ENCODE peak calls at places on chromosomes 12 and 14, in eight cellular contexts. G, Z, U, M, O, V, W and N are unnamed samples.

GRCh38 chr12:110862331-110862730 is 15.5 kb downstream of the CCDC63 start:
- DNase-seq in G (no peak), Z (no peak), U (no peak), M (no peak), O (no peak), V (no peak), W (no peak), N (no peak)

GRCh38 chr14:26125039-26125438 is 472.8 kb downstream of the NOVA1 start:
- DNase-seq in G (no peak), Z (no peak), U (no peak), M (no peak), O (no peak), V (no peak), W (no peak), N (no peak)

GRCh38 chr12:11650279-11650696 is 814 bp downstream of the ETV6 start:
- DNase-seq in G (no peak), Z (no peak), U (peak; percentile 43), M (no peak), O (no peak), V (no peak), W (peak; percentile 54), N (no peak)

GRCh38 chr12:76678992-76679391 is 84.9 kb upstream of the ZDHHC17 start:
- DNase-seq in G (no peak), Z (no peak), U (no peak), M (no peak), O (no peak), V (no peak), W (no peak), N (no peak)

GRCh38 chr14:87732562-87732961 is 260.4 kb downstream of the GALC start:
- DNase-seq in G (no peak), Z (no peak), U (no peak), M (no peak), O (no peak), V (no peak), W (no peak), N (no peak)

GRCh38 chr12:27818421-27818918 is 38.4 kb upstream of the MANSC4 start:
- DNase-seq in G (no peak), Z (peak; percentile 29), U (no peak), M (no peak), O (peak; percentile 15), V (no peak), W (no peak), N (peak; percentile 17)

GRCh38 chr14:61322011-61322798 is 826 bp downstream of the PRKCH start:
- DNase-seq in G (no peak), Z (no peak), U (no peak), M (peak; percentile 31), O (no peak), V (peak; percentile 71), W (no peak), N (peak; percentile 52)

GRCh38 chr12:92628476-92628875 is 74.3 kb upstream of the PLEKHG7 start:
- DNase-seq in G (no peak), Z (peak; percentile 39), U (no peak), M (no peak), O (no peak), V (no peak), W (no peak), N (peak; percentile 78)

GRCh38 chr12:127677537-127678131 is 589.3 kb upstream of the TMEM132C start:
- DNase-seq in G (no peak), Z (peak; percentile 74), U (peak; percentile 79), M (peak; percentile 71), O (peak; percentile 48), V (peak; percentile 63), W (peak; percentile 80), N (peak; percentile 64)

GRCh38 chr12:71439362-71439612 is 311 bp upstream of the LGR5 start:
- DNase-seq in G (no peak), Z (peak; percentile 15), U (no peak), M (no peak), O (no peak), V (no peak), W (no peak), N (no peak)